ENCODE peak calls at places on chromosomes 4 and X, in four cellular contexts. R, Z, S and X are unnamed samples.

GRCh38 chr4:156781852-156782251 is 189.7 kb downstream of the PDGFC start:
- DNase-seq in R (no peak), Z (no peak), S (peak; percentile 40), X (no peak)

GRCh38 chrX:43592597-43592996 is 63.5 kb upstream of the MAOA start:
- DNase-seq in R (no peak), Z (no peak), S (no peak), X (no peak)

GRCh38 chr4:82139287-82139686 is 234.5 kb downstream of the HNRNPD start:
- DNase-seq in R (no peak), Z (no peak), S (no peak), X (no peak)

GRCh38 chr4:119165767-119166166 is 30.1 kb downstream of the MYOZ2 start:
- DNase-seq in R (no peak), Z (no peak), S (no peak), X (no peak)

GRCh38 chr4:87975466-87975865 is at the start of gene SPP1:
- DNase-seq in R (no peak), Z (no peak), S (peak; percentile 13), X (no peak)

GRCh38 chr4:55183926-55184599 is 58.7 kb upstream of the KDR start:
- DNase-seq in R (no peak), Z (no peak), S (peak; percentile 97), X (peak; percentile 94)

GRCh38 chr4:2723751-2724150 is 32.4 kb downstream of the TNIP2 start:
- DNase-seq in R (no peak), Z (no peak), S (no peak), X (no peak)

GRCh38 chr4:111798840-111799239 is 346.4 kb upstream of the FAM241A start:
- DNase-seq in R (no peak), Z (no peak), S (no peak), X (no peak)

GRCh38 chrX:30900227-30900626 is 11.2 kb upstream of the TAB3 start:
- DNase-seq in R (no peak), Z (no peak), S (no peak), X (no peak)

GRCh38 chrX:118495958-118496762 is 545 bp downstream of the DOCK11 start:
- DNase-seq in R (peak; percentile 79), Z (peak; percentile 75), S (no peak), X (no peak)

GRCh38 chr4:92163348-92163747 is 140.4 kb upstream of the GRID2 start:
- DNase-seq in R (no peak), Z (no peak), S (peak; percentile 7), X (no peak)

GRCh38 chr4:41009411-41009810 is 204.9 kb downstream of the APBB2 start:
- DNase-seq in R (no peak), Z (no peak), S (peak; percentile 87), X (peak; percentile 22)

GRCh38 chrX:115696939-115697338 is 136.0 kb downstream of the PLS3 start:
- DNase-seq in R (no peak), Z (no peak), S (no peak), X (no peak)

GRCh38 chr4:186854256-186854655 is 130.6 kb upstream of the FAT1 start:
- DNase-seq in R (no peak), Z (no peak), S (peak; percentile 62), X (no peak)

GRCh38 chr4:14059006-14059405 is 431.5 kb upstream of the BOD1L1 start:
- DNase-seq in R (no peak), Z (no peak), S (peak; percentile 39), X (no peak)

GRCh38 chr4:28772066-28772465 is 1911.4 kb downstream of the STIM2 start:
- DNase-seq in R (no peak), Z (no peak), S (peak; percentile 83), X (peak; percentile 40)

GRCh38 chr4:40940317-40940720 is 190.6 kb downstream of the NSUN7 start:
- DNase-seq in R (no peak), Z (peak; percentile 89), S (no peak), X (no peak)

DNA sequence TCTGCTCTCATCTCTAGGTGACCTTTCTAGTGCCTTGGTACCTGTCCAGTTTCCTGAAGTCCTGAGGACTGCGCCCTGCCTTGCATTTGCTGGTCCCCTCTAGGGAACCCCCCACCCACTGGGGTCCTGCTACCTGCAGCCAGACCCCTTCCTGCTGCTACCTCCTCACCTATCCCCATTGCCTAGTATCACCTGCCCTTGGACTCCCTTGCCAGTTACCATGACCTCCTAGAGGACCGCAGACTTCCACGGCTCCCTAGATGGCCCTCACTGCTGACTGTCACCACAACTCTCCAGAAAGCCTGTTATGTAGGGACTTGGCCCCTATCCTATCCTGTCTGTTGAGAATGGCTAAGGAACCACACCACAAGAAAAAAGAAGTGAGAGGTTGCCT is 166.6 kb downstream of the EFNB1 start:
- DNase-seq in R (no peak), Z (no peak), S (no peak), X (no peak)
- H3K4me1 ChIP-seq in R (no peaks in the 10 kb centered on the region), Z (peaks cover 5% of the 10 kb centered on the region), S (peaks cover 14% of the 10 kb centered on the region), X (peaks cover 23% of the 10 kb centered on the region)

DNA sequence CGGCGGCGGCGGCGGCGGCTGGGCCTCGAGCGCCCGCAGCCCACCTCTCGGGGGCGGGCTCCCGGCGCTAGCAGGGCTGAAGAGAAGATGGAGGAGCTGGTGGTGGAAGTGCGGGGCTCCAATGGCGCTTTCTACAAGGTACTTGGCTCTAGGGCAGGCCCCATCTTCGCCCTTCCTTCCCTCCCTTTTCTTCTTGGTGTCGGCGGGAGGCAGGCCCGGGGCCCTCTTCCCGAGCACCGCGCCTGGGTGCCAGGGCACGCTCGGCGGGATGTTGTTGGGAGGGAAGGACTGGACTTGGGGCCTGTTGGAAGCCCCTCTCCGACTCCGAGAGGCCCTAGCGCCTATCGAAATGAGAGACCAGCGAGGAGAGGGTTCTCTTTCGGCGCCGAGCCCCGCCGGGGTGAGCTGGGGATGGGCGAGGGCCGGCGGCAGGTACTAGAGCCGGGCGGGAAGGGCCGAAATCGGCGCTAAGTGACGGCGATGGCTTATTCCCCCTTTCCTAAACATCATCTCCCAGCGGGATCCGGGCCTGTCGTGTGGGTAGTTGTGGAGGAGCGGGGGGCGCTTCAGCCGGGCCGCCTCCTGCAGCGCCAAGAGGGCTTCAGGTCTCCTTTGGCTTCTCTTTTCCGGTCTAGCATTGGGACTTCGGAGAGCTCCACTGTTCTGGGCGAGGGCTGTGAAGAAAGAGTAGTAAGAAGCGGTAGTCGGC is 528 bp downstream of the FMR1 start:
- DNase-seq in R (peak; percentile 23), Z (peak; percentile 64), S (peak; percentile 31), X (no peak)
- H3K4me1 ChIP-seq in R (peaks cover 35% of the 10 kb centered on the region), Z (no peaks in the 10 kb centered on the region), S (no peaks in the 10 kb centered on the region), X (no peaks in the 10 kb centered on the region)

GRCh38 chr4:7052313-7052712 is 9.1 kb downstream of the TADA2B start:
- DNase-seq in R (no peak), Z (no peak), S (no peak), X (no peak)

GRCh38 chr4:7052923-7053715 is 9.9 kb downstream of the TADA2B start:
- DNase-seq in R (no peak), Z (no peak), S (no peak), X (no peak)

GRCh38 chr4:7054106-7054880 is 11.1 kb downstream of the TADA2B start:
- DNase-seq in R (no peak), Z (no peak), S (no peak), X (no peak)

GRCh38 chr4:7055990-7056325 is 11.9 kb downstream of the GRPEL1 start:
- DNase-seq in R (no peak), Z (peak; percentile 51), S (no peak), X (no peak)

DNA sequence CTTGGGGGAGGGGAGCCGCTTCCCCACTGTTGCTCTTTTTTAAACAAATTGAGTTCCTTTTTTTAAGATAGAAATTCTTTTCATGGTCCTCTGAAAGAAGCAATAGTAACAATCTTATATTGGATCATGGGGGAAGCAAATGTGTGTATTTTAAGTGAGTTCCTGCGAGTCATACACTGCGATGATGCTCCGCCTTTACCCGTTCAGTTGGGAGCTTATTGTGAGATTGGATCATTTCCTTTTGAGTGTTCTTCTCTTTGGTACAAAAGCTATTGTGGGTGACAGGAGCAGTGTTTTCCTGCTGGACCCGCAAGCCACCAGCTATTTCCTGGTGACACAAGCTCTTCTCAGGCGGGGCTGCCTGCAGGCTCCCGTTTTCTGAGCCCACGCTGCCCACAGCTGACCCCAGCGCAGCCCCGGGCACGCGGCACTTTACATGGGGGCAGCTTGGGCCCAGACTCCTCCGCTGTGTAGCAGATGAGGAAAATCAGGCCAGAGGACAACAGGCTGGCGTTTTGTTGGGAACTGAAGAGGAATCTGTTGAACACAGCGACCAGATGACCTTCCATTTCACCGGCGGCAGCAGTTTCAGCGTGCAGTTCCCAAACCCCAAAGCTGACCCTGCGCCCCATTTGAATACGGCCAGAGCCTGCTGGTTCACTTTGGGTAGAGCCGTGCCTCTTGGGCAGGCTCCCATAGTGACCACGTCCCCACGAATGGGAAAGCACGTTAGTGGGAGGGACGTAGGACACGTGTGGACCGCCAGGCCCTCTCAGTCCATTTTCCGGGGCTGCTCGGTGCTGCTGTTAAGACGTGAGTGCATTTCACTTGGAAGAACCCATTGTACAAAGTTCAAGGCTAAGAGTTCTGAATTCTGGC is 12.2 kb downstream of the TADA2B start:
- DNase-seq in R (no peak), Z (no peak), S (peak; percentile 69), X (no peak)
- H3K4me1 ChIP-seq in R (peaks cover 10% of the 10 kb centered on the region), Z (no peaks in the 10 kb centered on the region), S (no peaks in the 10 kb centered on the region), X (no peaks in the 10 kb centered on the region)

GRCh38 chr4:143341186-143341755 is 4.6 kb downstream of the GAB1 start:
- DNase-seq in R (no peak), Z (no peak), S (no peak), X (no peak)
- H3K4me1 ChIP-seq in R (no peaks in the 10 kb centered on the region), Z (peaks cover 28% of the 10 kb centered on the region), S (peaks cover 9% of the 10 kb centered on the region), X (peaks cover 28% of the 10 kb centered on the region)

DNA sequence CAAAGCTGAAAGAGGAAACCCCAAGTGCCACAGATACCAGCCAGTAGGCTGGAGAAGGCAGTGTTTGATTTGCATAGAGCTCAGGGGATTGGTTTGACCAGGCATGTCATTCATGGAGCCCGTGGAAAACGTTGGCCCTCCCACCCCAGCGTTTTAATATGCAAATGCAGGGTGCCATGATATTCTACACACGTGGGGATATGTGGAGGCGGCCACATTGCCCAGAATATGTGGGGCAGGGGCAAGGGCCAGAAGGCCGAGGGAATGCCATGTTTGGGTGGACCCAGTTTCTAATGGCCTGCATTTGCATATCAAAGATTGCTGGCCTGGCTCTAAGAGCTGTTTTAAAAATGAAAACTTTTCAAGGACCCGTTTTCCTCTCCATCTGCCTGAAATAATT is 71.1 kb downstream of the MAP9 start:
- DNase-seq in R (no peak), Z (no peak), S (no peak), X (no peak)
- H3K4me1 ChIP-seq in R (no peaks in the 10 kb centered on the region), Z (no peaks in the 10 kb centered on the region), S (no peaks in the 10 kb centered on the region), X (no peaks in the 10 kb centered on the region)